ENCODE peak calls at places on chromosomes 16 and 17, in seven cellular contexts. One of them, this sample, is unnamed.

GRCh38 chr17:79839363-79840203 is at the start of gene CBX4:
- DNase-seq in left ventricle myocardium inferior: peak; percentile 97
- DNase-seq in cardiac muscle cell: peak; percentile 97
- DNase-seq in uterus: peak; percentile 91
- DNase-seq in A549: peak; percentile 97
- DNase-seq in heart right ventricle: peak; percentile 96
- DNase-seq in tibial nerve: peak; percentile 90
- DNase-seq in this sample: peak; percentile 97

GRCh38 chr17:82938486-82939212 is 98.8 kb upstream of the ZNF750 start:
- DNase-seq in left ventricle myocardium inferior: peak; percentile 7
- DNase-seq in cardiac muscle cell: no peak
- DNase-seq in uterus: peak; percentile 6
- DNase-seq in A549: no peak
- DNase-seq in heart right ventricle: no peak
- DNase-seq in tibial nerve: no peak
- DNase-seq in this sample: no peak

GRCh38 chr17:40596261-40596919 is 31.1 kb upstream of the CCR7 start:
- DNase-seq in left ventricle myocardium inferior: no peak
- DNase-seq in cardiac muscle cell: no peak
- DNase-seq in uterus: no peak
- DNase-seq in A549: peak; percentile 98
- DNase-seq in heart right ventricle: no peak
- DNase-seq in tibial nerve: no peak
- DNase-seq in this sample: no peak

GRCh38 chr16:28324235-28324886 is 32.0 kb downstream of the SBK1 start:
- DNase-seq in left ventricle myocardium inferior: no peak
- DNase-seq in cardiac muscle cell: no peak
- DNase-seq in uterus: no peak
- DNase-seq in A549: peak; percentile 31
- DNase-seq in heart right ventricle: no peak
- DNase-seq in tibial nerve: no peak
- DNase-seq in this sample: peak; percentile 25

GRCh38 chr16:5072334-5073278 is 963 bp downstream of the ALG1 start:
- DNase-seq in left ventricle myocardium inferior: no peak
- DNase-seq in cardiac muscle cell: peak; percentile 28
- DNase-seq in uterus: no peak
- DNase-seq in A549: no peak
- DNase-seq in heart right ventricle: no peak
- DNase-seq in tibial nerve: no peak
- DNase-seq in this sample: no peak

GRCh38 chr17:40303009-40303657 is 5.8 kb upstream of the RARA start:
- DNase-seq in left ventricle myocardium inferior: no peak
- DNase-seq in cardiac muscle cell: peak; percentile 83
- DNase-seq in uterus: peak; percentile 66
- DNase-seq in A549: peak; percentile 71
- DNase-seq in heart right ventricle: no peak
- DNase-seq in tibial nerve: peak; percentile 93
- DNase-seq in this sample: peak; percentile 54

GRCh38 chr17:8006836-8007680 is 4.6 kb downstream of the GUCY2D start:
- DNase-seq in left ventricle myocardium inferior: no peak
- DNase-seq in cardiac muscle cell: no peak
- DNase-seq in uterus: no peak
- DNase-seq in A549: no peak
- DNase-seq in heart right ventricle: no peak
- DNase-seq in tibial nerve: no peak
- DNase-seq in this sample: no peak

GRCh38 chr17:8150194-8151119 is 1.7 kb downstream of the PER1 start:
- DNase-seq in left ventricle myocardium inferior: no peak
- DNase-seq in cardiac muscle cell: no peak
- DNase-seq in uterus: peak; percentile 34
- DNase-seq in A549: no peak
- DNase-seq in heart right ventricle: peak; percentile 21
- DNase-seq in tibial nerve: peak; percentile 14
- DNase-seq in this sample: no peak

GRCh38 chr16:1839554-1839953 is 12.5 kb downstream of the FAHD1 start:
- DNase-seq in left ventricle myocardium inferior: no peak
- DNase-seq in cardiac muscle cell: peak; percentile 52
- DNase-seq in uterus: no peak
- DNase-seq in A549: no peak
- DNase-seq in heart right ventricle: no peak
- DNase-seq in tibial nerve: no peak
- DNase-seq in this sample: no peak

DNA sequence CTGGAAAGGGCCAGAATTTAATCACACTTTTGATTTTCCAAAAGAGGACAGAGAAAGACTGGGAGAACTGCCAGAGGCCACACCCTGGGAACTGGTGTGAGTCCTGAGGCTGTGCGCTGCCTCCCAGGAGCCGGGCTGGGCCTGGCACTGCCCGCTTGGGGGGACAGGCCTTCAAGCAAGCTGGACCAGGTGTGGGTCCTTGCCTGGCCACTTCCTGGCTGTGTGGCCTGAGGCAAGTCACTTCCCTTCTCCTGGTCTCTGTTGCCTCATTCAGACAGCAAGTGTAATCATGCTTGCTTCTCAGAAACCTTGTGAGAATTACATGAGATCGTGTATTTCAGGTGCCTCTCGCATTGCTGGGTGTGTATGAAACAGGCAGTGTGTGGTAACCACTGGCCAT is 143.0 kb downstream of the SNX29 start:
- DNase-seq in left ventricle myocardium inferior: peak; percentile 27
- DNase-seq in cardiac muscle cell: no peak
- DNase-seq in uterus: no peak
- DNase-seq in A549: no peak
- DNase-seq in heart right ventricle: no peak
- DNase-seq in tibial nerve: peak; percentile 43
- DNase-seq in this sample: peak; percentile 50
- H3K4me1 ChIP-seq in left ventricle myocardium inferior: peaks cover 29% of the 10 kb centered on the region
- H3K4me1 ChIP-seq in cardiac muscle cell: no peaks in the 10 kb centered on the region
- H3K4me1 ChIP-seq in uterus: no peaks in the 10 kb centered on the region
- H3K4me1 ChIP-seq in A549: no peaks in the 10 kb centered on the region
- H3K4me1 ChIP-seq in heart right ventricle: peaks cover 25% of the 10 kb centered on the region
- H3K4me1 ChIP-seq in tibial nerve: peaks cover 17% of the 10 kb centered on the region
- H3K4me1 ChIP-seq in this sample: peaks cover 4% of the 10 kb centered on the region

GRCh38 chr16:17023606-17024005 is 447.2 kb downstream of the XYLT1 start:
- DNase-seq in left ventricle myocardium inferior: no peak
- DNase-seq in cardiac muscle cell: no peak
- DNase-seq in uterus: no peak
- DNase-seq in A549: no peak
- DNase-seq in heart right ventricle: no peak
- DNase-seq in tibial nerve: no peak
- DNase-seq in this sample: no peak

GRCh38 chr16:17027488-17028129 is 443.2 kb downstream of the XYLT1 start:
- DNase-seq in left ventricle myocardium inferior: no peak
- DNase-seq in cardiac muscle cell: no peak
- DNase-seq in uterus: no peak
- DNase-seq in A549: no peak
- DNase-seq in heart right ventricle: no peak
- DNase-seq in tibial nerve: no peak
- DNase-seq in this sample: no peak

GRCh38 chr16:17029602-17030350 is 441.0 kb downstream of the XYLT1 start:
- DNase-seq in left ventricle myocardium inferior: no peak
- DNase-seq in cardiac muscle cell: no peak
- DNase-seq in uterus: no peak
- DNase-seq in A549: no peak
- DNase-seq in heart right ventricle: no peak
- DNase-seq in tibial nerve: no peak
- DNase-seq in this sample: no peak

GRCh38 chr16:17024514-17024913 is 446.2 kb downstream of the XYLT1 start:
- DNase-seq in left ventricle myocardium inferior: no peak
- DNase-seq in cardiac muscle cell: no peak
- DNase-seq in uterus: no peak
- DNase-seq in A549: no peak
- DNase-seq in heart right ventricle: no peak
- DNase-seq in tibial nerve: no peak
- DNase-seq in this sample: no peak

DNA sequence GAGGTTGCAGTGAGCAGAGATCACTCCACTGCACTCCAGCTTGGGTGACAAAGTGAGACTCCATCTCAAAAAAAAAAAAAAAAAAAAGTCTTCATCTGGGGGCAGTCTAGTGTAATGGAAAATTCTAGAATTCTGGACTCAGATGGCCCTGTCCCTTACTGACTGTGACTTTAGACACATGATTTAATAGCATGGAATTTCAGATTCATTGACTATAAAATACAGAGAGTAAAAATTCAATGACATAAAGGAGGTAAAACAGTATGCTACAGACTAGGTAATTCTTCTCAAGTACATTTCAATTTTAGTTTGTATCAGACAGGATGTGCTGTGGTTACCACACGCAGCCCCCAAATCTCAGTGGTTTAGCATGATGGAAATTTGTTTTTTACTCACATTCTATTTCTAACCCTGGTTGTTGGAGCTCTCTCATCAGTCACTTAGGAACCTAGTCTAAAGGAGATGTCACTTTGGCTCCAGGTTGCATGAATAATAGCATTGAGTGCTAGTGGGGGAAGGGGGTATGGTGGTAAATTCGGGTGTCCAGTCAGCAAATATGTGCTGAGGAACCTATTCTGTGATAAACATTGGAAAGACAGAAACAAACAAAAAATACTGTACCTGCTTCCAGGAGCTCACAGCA is 444.0 kb downstream of the XYLT1 start:
- DNase-seq in left ventricle myocardium inferior: no peak
- DNase-seq in cardiac muscle cell: no peak
- DNase-seq in uterus: no peak
- DNase-seq in A549: no peak
- DNase-seq in heart right ventricle: no peak
- DNase-seq in tibial nerve: no peak
- DNase-seq in this sample: no peak
- TF ChIP-seq CTCF in left ventricle myocardium inferior: no peak
- TF ChIP-seq CTCF in cardiac muscle cell: no peak
- TF ChIP-seq CTCF in uterus: no peak
- TF ChIP-seq CTCF in A549: no peak
- TF ChIP-seq CTCF in heart right ventricle: no peak
- TF ChIP-seq CTCF in tibial nerve: no peak
- TF ChIP-seq CTCF in this sample: no peak

GRCh38 chr16:2981899-2982250 is 1.6 kb upstream of the PKMYT1 start:
- DNase-seq in left ventricle myocardium inferior: no peak
- DNase-seq in cardiac muscle cell: no peak
- DNase-seq in uterus: no peak
- DNase-seq in A549: no peak
- DNase-seq in heart right ventricle: no peak
- DNase-seq in tibial nerve: no peak
- DNase-seq in this sample: no peak

GRCh38 chr16:2980227-2981176 is at the start of gene PKMYT1:
- DNase-seq in left ventricle myocardium inferior: peak; percentile 91
- DNase-seq in cardiac muscle cell: peak; percentile 89
- DNase-seq in uterus: peak; percentile 84
- DNase-seq in A549: peak; percentile 85
- DNase-seq in heart right ventricle: peak; percentile 94
- DNase-seq in tibial nerve: peak; percentile 76
- DNase-seq in this sample: peak; percentile 94

GRCh38 chr16:2981177-2981898 is 1.1 kb upstream of the PKMYT1 start:
- DNase-seq in left ventricle myocardium inferior: no peak
- DNase-seq in cardiac muscle cell: peak; percentile 43
- DNase-seq in uterus: no peak
- DNase-seq in A549: no peak
- DNase-seq in heart right ventricle: no peak
- DNase-seq in tibial nerve: no peak
- DNase-seq in this sample: no peak

GRCh38 chr16:2977440-2977839 is 2.8 kb downstream of the PKMYT1 start:
- DNase-seq in left ventricle myocardium inferior: no peak
- DNase-seq in cardiac muscle cell: no peak
- DNase-seq in uterus: no peak
- DNase-seq in A549: no peak
- DNase-seq in heart right ventricle: no peak
- DNase-seq in tibial nerve: no peak
- DNase-seq in this sample: peak; percentile 90

DNA sequence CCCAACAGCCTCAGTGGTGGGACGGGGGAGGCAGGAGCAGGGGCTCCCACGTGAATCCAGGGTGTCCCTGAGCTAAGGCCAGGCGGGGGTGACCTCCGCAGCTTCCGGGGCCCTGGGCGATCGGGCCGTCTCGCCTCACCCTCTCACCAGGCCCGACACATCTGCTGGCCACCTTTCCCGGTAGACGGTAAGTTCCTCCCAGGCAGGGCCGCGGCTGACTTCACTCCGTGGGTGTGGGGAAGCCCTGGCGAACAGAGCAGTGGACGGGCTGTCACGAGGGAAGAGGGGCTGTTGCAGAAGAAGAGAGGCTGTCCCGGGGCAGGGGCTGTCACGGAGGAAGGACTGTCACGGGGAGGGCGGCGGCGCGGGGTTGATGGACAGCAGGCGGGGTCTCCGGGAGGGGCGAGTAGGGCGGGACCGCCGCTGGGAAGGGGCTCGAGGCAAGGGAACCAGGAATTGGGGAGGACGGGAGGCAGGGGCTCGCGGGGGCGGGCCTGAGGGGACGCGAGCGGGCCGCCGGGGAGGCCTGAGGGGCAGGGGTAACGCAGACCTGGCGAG is 498 bp downstream of the PKMYT1 start:
- DNase-seq in left ventricle myocardium inferior: no peak
- DNase-seq in cardiac muscle cell: no peak
- DNase-seq in uterus: no peak
- DNase-seq in A549: no peak
- DNase-seq in heart right ventricle: no peak
- DNase-seq in tibial nerve: no peak
- DNase-seq in this sample: no peak
- H3K4me1 ChIP-seq in left ventricle myocardium inferior: peaks cover 33% of the 10 kb centered on the region
- H3K4me1 ChIP-seq in cardiac muscle cell: peaks cover 8% of the 10 kb centered on the region
- H3K4me1 ChIP-seq in uterus: peaks cover 13% of the 10 kb centered on the region
- H3K4me1 ChIP-seq in A549: peaks cover 18% of the 10 kb centered on the region
- H3K4me1 ChIP-seq in heart right ventricle: peaks cover 27% of the 10 kb centered on the region
- H3K4me1 ChIP-seq in tibial nerve: peaks cover 37% of the 10 kb centered on the region
- H3K4me1 ChIP-seq in this sample: peaks cover 54% of the 10 kb centered on the region

GRCh38 chr16:85094812-85095211 is 17.5 kb downstream of the CIBAR2 start:
- DNase-seq in left ventricle myocardium inferior: no peak
- DNase-seq in cardiac muscle cell: no peak
- DNase-seq in uterus: no peak
- DNase-seq in A549: no peak
- DNase-seq in heart right ventricle: no peak
- DNase-seq in tibial nerve: no peak
- DNase-seq in this sample: no peak

GRCh38 chr16:85094176-85094805 is 18.0 kb downstream of the CIBAR2 start:
- DNase-seq in left ventricle myocardium inferior: no peak
- DNase-seq in cardiac muscle cell: no peak
- DNase-seq in uterus: no peak
- DNase-seq in A549: no peak
- DNase-seq in heart right ventricle: no peak
- DNase-seq in tibial nerve: no peak
- DNase-seq in this sample: no peak

GRCh38 chr16:85092851-85093250 is 19.4 kb downstream of the CIBAR2 start:
- DNase-seq in left ventricle myocardium inferior: no peak
- DNase-seq in cardiac muscle cell: no peak
- DNase-seq in uterus: no peak
- DNase-seq in A549: no peak
- DNase-seq in heart right ventricle: no peak
- DNase-seq in tibial nerve: no peak
- DNase-seq in this sample: no peak

GRCh38 chr16:85092309-85092708 is 20.0 kb downstream of the CIBAR2 start:
- DNase-seq in left ventricle myocardium inferior: no peak
- DNase-seq in cardiac muscle cell: no peak
- DNase-seq in uterus: no peak
- DNase-seq in A549: no peak
- DNase-seq in heart right ventricle: no peak
- DNase-seq in tibial nerve: no peak
- DNase-seq in this sample: no peak

DNA sequence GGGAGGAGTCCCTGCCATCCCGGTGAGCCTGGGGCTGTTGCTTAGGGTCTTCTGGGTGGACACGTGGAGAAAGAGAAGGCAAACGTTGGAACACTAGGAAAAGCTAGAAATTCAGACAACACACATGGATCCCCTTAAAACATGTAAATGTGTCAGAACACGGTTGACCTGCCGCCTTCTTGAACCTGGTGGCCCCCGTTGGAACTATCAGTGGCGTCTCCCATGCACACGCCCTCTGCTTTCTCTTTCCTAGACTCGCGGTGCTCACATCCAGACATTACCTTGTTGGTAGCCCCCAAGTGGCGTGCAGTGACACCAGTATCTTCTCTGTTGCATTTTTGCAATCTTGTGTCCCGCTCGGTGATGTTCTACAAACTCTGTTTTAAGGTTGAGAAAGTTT is 18.6 kb downstream of the CIBAR2 start:
- DNase-seq in left ventricle myocardium inferior: no peak
- DNase-seq in cardiac muscle cell: no peak
- DNase-seq in uterus: no peak
- DNase-seq in A549: no peak
- DNase-seq in heart right ventricle: no peak
- DNase-seq in tibial nerve: no peak
- DNase-seq in this sample: no peak
- TF ChIP-seq CTCF in left ventricle myocardium inferior: no peak
- TF ChIP-seq CTCF in cardiac muscle cell: no peak
- TF ChIP-seq CTCF in uterus: no peak
- TF ChIP-seq CTCF in A549: no peak
- TF ChIP-seq CTCF in heart right ventricle: no peak
- TF ChIP-seq CTCF in tibial nerve: no peak
- TF ChIP-seq CTCF in this sample: no peak

This sample was measured in stomach.